ENCODE peak calls at places on chromosomes 16 and 17, in six cellular contexts. One of them, this sample, is unnamed.

GRCh38 chr16:2523801-2524231 is 3.6 kb downstream of the AMDHD2 start:
- DNase-seq in right atrium auricular region: no peak
- DNase-seq in Peyer's patch: peak; percentile 76
- DNase-seq in IMR-90: no peak
- DNase-seq in dorsolateral prefrontal cortex: no peak
- DNase-seq in right cardiac atrium: no peak
- DNase-seq in this sample: no peak

GRCh38 chr17:55053855-55054254 is 85.3 kb downstream of the STXBP4 start:
- DNase-seq in right atrium auricular region: no peak
- DNase-seq in Peyer's patch: no peak
- DNase-seq in IMR-90: peak; percentile 13
- DNase-seq in dorsolateral prefrontal cortex: no peak
- DNase-seq in right cardiac atrium: no peak
- DNase-seq in this sample: no peak

GRCh38 chr17:1143573-1143972 is 36.2 kb downstream of the ABR start:
- DNase-seq in right atrium auricular region: no peak
- DNase-seq in Peyer's patch: no peak
- DNase-seq in IMR-90: peak; percentile 34
- DNase-seq in dorsolateral prefrontal cortex: peak; percentile 65
- DNase-seq in right cardiac atrium: no peak
- DNase-seq in this sample: no peak

GRCh38 chr17:49549311-49549605 is 26.4 kb upstream of the NXPH3 start:
- DNase-seq in right atrium auricular region: no peak
- DNase-seq in Peyer's patch: no peak
- DNase-seq in IMR-90: no peak
- DNase-seq in dorsolateral prefrontal cortex: no peak
- DNase-seq in right cardiac atrium: no peak
- DNase-seq in this sample: no peak

GRCh38 chr16:56352351-56353053 is 72.8 kb downstream of the AMFR start:
- DNase-seq in right atrium auricular region: no peak
- DNase-seq in Peyer's patch: no peak
- DNase-seq in IMR-90: no peak
- DNase-seq in dorsolateral prefrontal cortex: no peak
- DNase-seq in right cardiac atrium: no peak
- DNase-seq in this sample: no peak

GRCh38 chr17:35022536-35023063 is 40.9 kb downstream of the RFFL start:
- DNase-seq in right atrium auricular region: peak; percentile 88
- DNase-seq in Peyer's patch: peak; percentile 84
- DNase-seq in IMR-90: peak; percentile 87
- DNase-seq in dorsolateral prefrontal cortex: peak; percentile 95
- DNase-seq in right cardiac atrium: peak; percentile 81
- DNase-seq in this sample: peak; percentile 84

GRCh38 chr17:81898029-81898866 is 3.8 kb upstream of the NPB start:
- DNase-seq in right atrium auricular region: no peak
- DNase-seq in Peyer's patch: no peak
- DNase-seq in IMR-90: peak; percentile 81
- DNase-seq in dorsolateral prefrontal cortex: peak; percentile 59
- DNase-seq in right cardiac atrium: no peak
- DNase-seq in this sample: no peak

GRCh38 chr17:69175812-69176517 is 34.3 kb upstream of the ABCA6 start:
- DNase-seq in right atrium auricular region: no peak
- DNase-seq in Peyer's patch: no peak
- DNase-seq in IMR-90: peak; percentile 79
- DNase-seq in dorsolateral prefrontal cortex: no peak
- DNase-seq in right cardiac atrium: no peak
- DNase-seq in this sample: no peak

GRCh38 chr16:56911771-56912541 is 20.0 kb upstream of the HERPUD1 start:
- DNase-seq in right atrium auricular region: peak; percentile 71
- DNase-seq in Peyer's patch: peak; percentile 91
- DNase-seq in IMR-90: peak; percentile 65
- DNase-seq in dorsolateral prefrontal cortex: no peak
- DNase-seq in right cardiac atrium: peak; percentile 43
- DNase-seq in this sample: no peak

GRCh38 chr17:56826611-56827414 is 6.9 kb downstream of the C17orf67 start:
- DNase-seq in right atrium auricular region: no peak
- DNase-seq in Peyer's patch: no peak
- DNase-seq in IMR-90: no peak
- DNase-seq in dorsolateral prefrontal cortex: no peak
- DNase-seq in right cardiac atrium: no peak
- DNase-seq in this sample: no peak

GRCh38 chr17:77287432-77288068 is 146.8 kb downstream of the SEC14L1 start:
- DNase-seq in right atrium auricular region: peak; percentile 72
- DNase-seq in Peyer's patch: peak; percentile 83
- DNase-seq in IMR-90: peak; percentile 94
- DNase-seq in dorsolateral prefrontal cortex: no peak
- DNase-seq in right cardiac atrium: peak; percentile 65
- DNase-seq in this sample: no peak

GRCh38 chr17:79654960-79655382 is 44.1 kb upstream of the RBFOX3 start:
- DNase-seq in right atrium auricular region: peak; percentile 23
- DNase-seq in Peyer's patch: no peak
- DNase-seq in IMR-90: no peak
- DNase-seq in dorsolateral prefrontal cortex: no peak
- DNase-seq in right cardiac atrium: no peak
- DNase-seq in this sample: no peak

GRCh38 chr17:47694018-47694817 is at the start of gene TBKBP1:
- DNase-seq in right atrium auricular region: no peak
- DNase-seq in Peyer's patch: peak; percentile 74
- DNase-seq in IMR-90: peak; percentile 38
- DNase-seq in dorsolateral prefrontal cortex: peak; percentile 35
- DNase-seq in right cardiac atrium: peak; percentile 56
- DNase-seq in this sample: no peak

GRCh38 chr17:60851181-60851580 is 173.5 kb downstream of the BCAS3 start:
- DNase-seq in right atrium auricular region: no peak
- DNase-seq in Peyer's patch: no peak
- DNase-seq in IMR-90: no peak
- DNase-seq in dorsolateral prefrontal cortex: no peak
- DNase-seq in right cardiac atrium: no peak
- DNase-seq in this sample: no peak

GRCh38 chr16:80198265-80198994 is 342.4 kb upstream of the DYNLRB2 start:
- DNase-seq in right atrium auricular region: no peak
- DNase-seq in Peyer's patch: no peak
- DNase-seq in IMR-90: peak; percentile 18
- DNase-seq in dorsolateral prefrontal cortex: no peak
- DNase-seq in right cardiac atrium: no peak
- DNase-seq in this sample: no peak

GRCh38 chr17:68433911-68434503 is 23.3 kb downstream of the WIPI1 start:
- DNase-seq in right atrium auricular region: no peak
- DNase-seq in Peyer's patch: no peak
- DNase-seq in IMR-90: no peak
- DNase-seq in dorsolateral prefrontal cortex: no peak
- DNase-seq in right cardiac atrium: no peak
- DNase-seq in this sample: no peak

GRCh38 chr16:67928561-67929364 is 2.9 kb downstream of the CTRL start:
- DNase-seq in right atrium auricular region: no peak
- DNase-seq in Peyer's patch: peak; percentile 88
- DNase-seq in IMR-90: peak; percentile 43
- DNase-seq in dorsolateral prefrontal cortex: peak; percentile 84
- DNase-seq in right cardiac atrium: peak; percentile 69
- DNase-seq in this sample: no peak

GRCh38 chr16:70697601-70698170 is 11.8 kb upstream of the MTSS2 start:
- DNase-seq in right atrium auricular region: no peak
- DNase-seq in Peyer's patch: no peak
- DNase-seq in IMR-90: no peak
- DNase-seq in dorsolateral prefrontal cortex: no peak
- DNase-seq in right cardiac atrium: no peak
- DNase-seq in this sample: no peak

GRCh38 chr16:70512456-70512855 is 10.9 kb downstream of the COG4 start:
- DNase-seq in right atrium auricular region: no peak
- DNase-seq in Peyer's patch: peak; percentile 66
- DNase-seq in IMR-90: peak; percentile 59
- DNase-seq in dorsolateral prefrontal cortex: no peak
- DNase-seq in right cardiac atrium: no peak
- DNase-seq in this sample: no peak

GRCh38 chr16:89138513-89138795 is 33.1 kb upstream of the CDH15 start:
- DNase-seq in right atrium auricular region: no peak
- DNase-seq in Peyer's patch: no peak
- DNase-seq in IMR-90: no peak
- DNase-seq in dorsolateral prefrontal cortex: no peak
- DNase-seq in right cardiac atrium: no peak
- DNase-seq in this sample: no peak

GRCh38 chr17:17060001-17060929 is 18.0 kb downstream of the MPRIP start:
- DNase-seq in right atrium auricular region: no peak
- DNase-seq in Peyer's patch: peak; percentile 39
- DNase-seq in IMR-90: no peak
- DNase-seq in dorsolateral prefrontal cortex: no peak
- DNase-seq in right cardiac atrium: no peak
- DNase-seq in this sample: no peak

GRCh38 chr17:68352041-68352440 is 60.7 kb downstream of the ARSG start:
- DNase-seq in right atrium auricular region: no peak
- DNase-seq in Peyer's patch: no peak
- DNase-seq in IMR-90: no peak
- DNase-seq in dorsolateral prefrontal cortex: no peak
- DNase-seq in right cardiac atrium: no peak
- DNase-seq in this sample: no peak

GRCh38 chr17:32281011-32281451 is 15.4 kb downstream of the RHBDL3 start:
- DNase-seq in right atrium auricular region: no peak
- DNase-seq in Peyer's patch: no peak
- DNase-seq in IMR-90: no peak
- DNase-seq in dorsolateral prefrontal cortex: no peak
- DNase-seq in right cardiac atrium: peak; percentile 66
- DNase-seq in this sample: no peak

GRCh38 chr17:80119271-80119791 is 17.9 kb downstream of the GAA start:
- DNase-seq in right atrium auricular region: no peak
- DNase-seq in Peyer's patch: peak; percentile 37
- DNase-seq in IMR-90: no peak
- DNase-seq in dorsolateral prefrontal cortex: no peak
- DNase-seq in right cardiac atrium: no peak
- DNase-seq in this sample: no peak

GRCh38 chr17:61230461-61230860 is 169.2 kb upstream of the TBX2 start:
- DNase-seq in right atrium auricular region: no peak
- DNase-seq in Peyer's patch: no peak
- DNase-seq in IMR-90: no peak
- DNase-seq in dorsolateral prefrontal cortex: no peak
- DNase-seq in right cardiac atrium: no peak
- DNase-seq in this sample: no peak

GRCh38 chr17:64502021-64502420 is 4.1 kb downstream of the DDX5 start:
- DNase-seq in right atrium auricular region: no peak
- DNase-seq in Peyer's patch: no peak
- DNase-seq in IMR-90: no peak
- DNase-seq in dorsolateral prefrontal cortex: no peak
- DNase-seq in right cardiac atrium: no peak
- DNase-seq in this sample: no peak

GRCh38 chr17:64502809-64503208 is 3.3 kb downstream of the DDX5 start:
- DNase-seq in right atrium auricular region: no peak
- DNase-seq in Peyer's patch: no peak
- DNase-seq in IMR-90: peak; percentile 68
- DNase-seq in dorsolateral prefrontal cortex: no peak
- DNase-seq in right cardiac atrium: no peak
- DNase-seq in this sample: no peak

GRCh38 chr17:64504769-64505319 is 1.2 kb downstream of the DDX5 start:
- DNase-seq in right atrium auricular region: no peak
- DNase-seq in Peyer's patch: no peak
- DNase-seq in IMR-90: peak; percentile 75
- DNase-seq in dorsolateral prefrontal cortex: no peak
- DNase-seq in right cardiac atrium: no peak
- DNase-seq in this sample: no peak

GRCh38 chr17:64503821-64504768 is 2.0 kb downstream of the DDX5 start:
- DNase-seq in right atrium auricular region: no peak
- DNase-seq in Peyer's patch: no peak
- DNase-seq in IMR-90: no peak
- DNase-seq in dorsolateral prefrontal cortex: no peak
- DNase-seq in right cardiac atrium: no peak
- DNase-seq in this sample: no peak

GRCh38 chr17:64503341-64503740 is 2.7 kb downstream of the DDX5 start:
- DNase-seq in right atrium auricular region: no peak
- DNase-seq in Peyer's patch: no peak
- DNase-seq in IMR-90: no peak
- DNase-seq in dorsolateral prefrontal cortex: no peak
- DNase-seq in right cardiac atrium: no peak
- DNase-seq in this sample: no peak
- H3K27ac ChIP-seq in right atrium auricular region: no peak overlapping the region
- H3K27ac ChIP-seq in Peyer's patch: peak overlapping the region; percentile 100
- H3K27ac ChIP-seq in IMR-90: no peak overlapping the region
- H3K27ac ChIP-seq in dorsolateral prefrontal cortex: peak overlapping the region; percentile 99
- H3K27ac ChIP-seq in right cardiac atrium: no peak overlapping the region
- H3K27ac ChIP-seq in this sample: no peak overlapping the region

DNA sequence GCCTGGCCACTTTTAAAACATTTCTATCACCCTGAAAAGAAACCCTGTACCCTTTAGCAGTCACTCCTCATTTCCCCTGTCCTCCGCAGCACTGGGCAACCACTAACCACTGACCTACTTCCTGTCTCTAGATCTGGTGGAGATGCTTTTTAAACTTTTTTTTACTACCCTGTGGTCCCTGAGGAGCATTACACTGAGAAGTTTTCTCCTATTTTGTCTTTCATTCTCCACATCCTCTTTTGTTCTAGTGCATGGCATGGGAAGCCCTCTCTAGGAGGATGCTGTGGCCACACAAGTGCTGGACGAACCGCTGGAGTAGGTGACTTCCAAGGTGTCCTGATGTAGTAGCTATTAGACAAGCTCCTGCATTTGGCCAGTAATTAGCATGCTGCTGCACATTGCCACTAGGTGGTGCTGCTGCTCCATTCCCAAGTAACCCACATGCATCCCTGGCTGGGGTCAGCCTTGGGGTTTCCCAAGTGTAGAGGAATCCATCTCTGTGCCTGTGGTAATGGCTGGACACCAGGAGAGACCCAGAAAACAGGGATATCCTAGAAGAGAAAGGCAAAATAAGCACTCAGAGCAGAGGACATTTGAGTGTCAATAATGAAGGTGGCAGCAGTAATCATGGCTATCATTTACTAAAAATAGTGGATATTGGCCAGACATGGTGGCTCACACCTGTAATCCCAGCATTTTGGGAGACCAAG is 143.8 kb upstream of the CRHR1 start:
- DNase-seq in right atrium auricular region: peak; percentile 65
- DNase-seq in Peyer's patch: peak; percentile 87
- DNase-seq in IMR-90: peak; percentile 76
- DNase-seq in dorsolateral prefrontal cortex: peak; percentile 79
- DNase-seq in right cardiac atrium: peak; percentile 72
- DNase-seq in this sample: no peak
- H3K27ac ChIP-seq in right atrium auricular region: no peak overlapping the region
- H3K27ac ChIP-seq in Peyer's patch: no peak overlapping the region
- H3K27ac ChIP-seq in IMR-90: no peak overlapping the region
- H3K27ac ChIP-seq in dorsolateral prefrontal cortex: no peak overlapping the region
- H3K27ac ChIP-seq in right cardiac atrium: no peak overlapping the region
- H3K27ac ChIP-seq in this sample: no peak overlapping the region

DNA sequence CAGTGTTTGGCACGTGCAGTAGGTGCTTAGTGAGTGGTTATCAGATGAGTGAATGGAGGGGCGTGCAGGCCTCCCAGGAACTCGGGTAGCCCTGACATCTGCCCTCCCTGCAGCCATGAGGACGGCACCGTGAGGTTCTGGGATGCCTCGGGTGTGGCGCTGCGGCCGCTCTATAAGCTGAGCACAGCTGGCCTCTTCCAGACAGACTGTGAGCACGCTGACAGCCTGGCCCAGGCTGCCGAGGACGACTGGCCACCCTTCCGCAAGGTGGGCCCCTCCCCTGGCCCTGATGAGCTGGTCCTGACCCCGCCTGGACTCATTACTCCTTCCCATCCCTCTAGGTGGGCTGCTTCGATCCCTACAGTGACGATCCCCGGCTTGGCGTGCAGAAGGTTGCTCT is 11.1 kb downstream of the LLGL1 start:
- DNase-seq in right atrium auricular region: no peak
- DNase-seq in Peyer's patch: no peak
- DNase-seq in IMR-90: no peak
- DNase-seq in dorsolateral prefrontal cortex: no peak
- DNase-seq in right cardiac atrium: no peak
- DNase-seq in this sample: no peak
- H3K27ac ChIP-seq in right atrium auricular region: no peak overlapping the region
- H3K27ac ChIP-seq in Peyer's patch: no peak overlapping the region
- H3K27ac ChIP-seq in IMR-90: no peak overlapping the region
- H3K27ac ChIP-seq in dorsolateral prefrontal cortex: no peak overlapping the region
- H3K27ac ChIP-seq in right cardiac atrium: no peak overlapping the region
- H3K27ac ChIP-seq in this sample: no peak overlapping the region

GRCh38 chr17:39009471-39010085 is 42.4 kb upstream of the FBXO47 start:
- DNase-seq in right atrium auricular region: no peak
- DNase-seq in Peyer's patch: no peak
- DNase-seq in IMR-90: no peak
- DNase-seq in dorsolateral prefrontal cortex: peak; percentile 64
- DNase-seq in right cardiac atrium: no peak
- DNase-seq in this sample: no peak
- H3K27ac ChIP-seq in right atrium auricular region: no peak overlapping the region
- H3K27ac ChIP-seq in Peyer's patch: no peak overlapping the region
- H3K27ac ChIP-seq in IMR-90: no peak overlapping the region
- H3K27ac ChIP-seq in dorsolateral prefrontal cortex: peak overlapping the region; percentile 12
- H3K27ac ChIP-seq in right cardiac atrium: no peak overlapping the region
- H3K27ac ChIP-seq in this sample: no peak overlapping the region